ENCODE peak calls at places on chromosomes 7 and 10, in five cellular contexts. One of them, this sample, is unnamed.

GRCh38 chr7:142957723-142958122 is 4.4 kb downstream of the KEL start:
- DNase-seq in dorsolateral prefrontal cortex: no peak
- DNase-seq in CD14-positive monocyte: no peak
- DNase-seq in fibroblast of mammary gland: no peak
- DNase-seq in brain microvascular endothelial cell: no peak
- DNase-seq in this sample: no peak

GRCh38 chr7:107594961-107595737 is 15.1 kb downstream of the BCAP29 start:
- DNase-seq in dorsolateral prefrontal cortex: no peak
- DNase-seq in CD14-positive monocyte: no peak
- DNase-seq in fibroblast of mammary gland: peak
- DNase-seq in brain microvascular endothelial cell: peak
- DNase-seq in this sample: no peak

GRCh38 chr7:134140889-134141867 is 14.0 kb downstream of the LRGUK start:
- DNase-seq in dorsolateral prefrontal cortex: peak
- DNase-seq in CD14-positive monocyte: peak
- DNase-seq in fibroblast of mammary gland: peak
- DNase-seq in brain microvascular endothelial cell: peak
- DNase-seq in this sample: peak

GRCh38 chr7:1457949-1458675 is 1.2 kb downstream of the MICALL2 start:
- DNase-seq in dorsolateral prefrontal cortex: no peak
- DNase-seq in CD14-positive monocyte: no peak
- DNase-seq in fibroblast of mammary gland: no peak
- DNase-seq in brain microvascular endothelial cell: no peak
- DNase-seq in this sample: no peak

GRCh38 chr7:76282344-76283253 is 19.9 kb upstream of the HSPB1 start:
- DNase-seq in dorsolateral prefrontal cortex: no peak
- DNase-seq in CD14-positive monocyte: no peak
- DNase-seq in fibroblast of mammary gland: no peak
- DNase-seq in brain microvascular endothelial cell: no peak
- DNase-seq in this sample: no peak

GRCh38 chr10:74691164-74691563 is 135.2 kb upstream of the KAT6B start:
- DNase-seq in dorsolateral prefrontal cortex: no peak
- DNase-seq in CD14-positive monocyte: no peak
- DNase-seq in fibroblast of mammary gland: no peak
- DNase-seq in brain microvascular endothelial cell: no peak
- DNase-seq in this sample: no peak

GRCh38 chr10:126115861-126116260 is 219.5 kb downstream of the FANK1 start:
- DNase-seq in dorsolateral prefrontal cortex: no peak
- DNase-seq in CD14-positive monocyte: no peak
- DNase-seq in fibroblast of mammary gland: no peak
- DNase-seq in brain microvascular endothelial cell: no peak
- DNase-seq in this sample: no peak

GRCh38 chr7:145265180-145265579 is 429.3 kb upstream of the TPK1 start:
- DNase-seq in dorsolateral prefrontal cortex: no peak
- DNase-seq in CD14-positive monocyte: no peak
- DNase-seq in fibroblast of mammary gland: no peak
- DNase-seq in brain microvascular endothelial cell: no peak
- DNase-seq in this sample: no peak

GRCh38 chr7:129247087-129247486 is 22.3 kb downstream of the AHCYL2 start:
- DNase-seq in dorsolateral prefrontal cortex: no peak
- DNase-seq in CD14-positive monocyte: no peak
- DNase-seq in fibroblast of mammary gland: peak
- DNase-seq in brain microvascular endothelial cell: no peak
- DNase-seq in this sample: no peak

GRCh38 chr10:6050801-6051445 is 11.2 kb downstream of the IL2RA start:
- DNase-seq in dorsolateral prefrontal cortex: no peak
- DNase-seq in CD14-positive monocyte: no peak
- DNase-seq in fibroblast of mammary gland: peak
- DNase-seq in brain microvascular endothelial cell: peak
- DNase-seq in this sample: peak

GRCh38 chr7:101555269-101555920 is 73.7 kb downstream of the MYL10 start:
- DNase-seq in dorsolateral prefrontal cortex: peak
- DNase-seq in CD14-positive monocyte: no peak
- DNase-seq in fibroblast of mammary gland: no peak
- DNase-seq in brain microvascular endothelial cell: no peak
- DNase-seq in this sample: no peak

GRCh38 chr10:60573342-60573741 is 183.7 kb upstream of the ANK3 start:
- DNase-seq in dorsolateral prefrontal cortex: peak
- DNase-seq in CD14-positive monocyte: no peak
- DNase-seq in fibroblast of mammary gland: no peak
- DNase-seq in brain microvascular endothelial cell: peak
- DNase-seq in this sample: no peak

GRCh38 chr10:48838830-48839229 is 100.8 kb downstream of the LRRC18 start:
- DNase-seq in dorsolateral prefrontal cortex: no peak
- DNase-seq in CD14-positive monocyte: no peak
- DNase-seq in fibroblast of mammary gland: no peak
- DNase-seq in brain microvascular endothelial cell: no peak
- DNase-seq in this sample: no peak

GRCh38 chr7:87570178-87570577 is 30.5 kb downstream of the ABCB1 start:
- DNase-seq in dorsolateral prefrontal cortex: no peak
- DNase-seq in CD14-positive monocyte: no peak
- DNase-seq in fibroblast of mammary gland: peak
- DNase-seq in brain microvascular endothelial cell: peak
- DNase-seq in this sample: no peak

GRCh38 chr10:89428873-89429272 is 14.5 kb downstream of the IFIT5 start:
- DNase-seq in dorsolateral prefrontal cortex: no peak
- DNase-seq in CD14-positive monocyte: no peak
- DNase-seq in fibroblast of mammary gland: peak
- DNase-seq in brain microvascular endothelial cell: no peak
- DNase-seq in this sample: no peak

GRCh38 chr7:150371131-150371995 is 2.7 kb downstream of the REPIN1 start:
- DNase-seq in dorsolateral prefrontal cortex: no peak
- DNase-seq in CD14-positive monocyte: no peak
- DNase-seq in fibroblast of mammary gland: no peak
- DNase-seq in brain microvascular endothelial cell: no peak
- DNase-seq in this sample: no peak

GRCh38 chr10:22317121-22317370 is 858 bp downstream of the COMMD3 start:
- DNase-seq in dorsolateral prefrontal cortex: no peak
- DNase-seq in CD14-positive monocyte: no peak
- DNase-seq in fibroblast of mammary gland: no peak
- DNase-seq in brain microvascular endothelial cell: no peak
- DNase-seq in this sample: no peak

GRCh38 chr10:13563481-13564445 is 23.0 kb upstream of the PRPF18 start:
- DNase-seq in dorsolateral prefrontal cortex: no peak
- DNase-seq in CD14-positive monocyte: no peak
- DNase-seq in fibroblast of mammary gland: peak
- DNase-seq in brain microvascular endothelial cell: no peak
- DNase-seq in this sample: no peak

GRCh38 chr10:84256510-84257342 is 11.9 kb downstream of the RGR start:
- DNase-seq in dorsolateral prefrontal cortex: peak
- DNase-seq in CD14-positive monocyte: no peak
- DNase-seq in fibroblast of mammary gland: peak
- DNase-seq in brain microvascular endothelial cell: peak
- DNase-seq in this sample: no peak

GRCh38 chr7:49137978-49138377 is 213.6 kb downstream of the CDC14C start:
- DNase-seq in dorsolateral prefrontal cortex: no peak
- DNase-seq in CD14-positive monocyte: no peak
- DNase-seq in fibroblast of mammary gland: no peak
- DNase-seq in brain microvascular endothelial cell: no peak
- DNase-seq in this sample: no peak

GRCh38 chr7:93231799-93232672 is at the start of gene VPS50:
- DNase-seq in dorsolateral prefrontal cortex: peak
- DNase-seq in CD14-positive monocyte: peak
- DNase-seq in fibroblast of mammary gland: peak
- DNase-seq in brain microvascular endothelial cell: peak
- DNase-seq in this sample: peak
- TF ChIP-seq CTCF in dorsolateral prefrontal cortex: peak
- TF ChIP-seq CTCF in CD14-positive monocyte: no peak
- TF ChIP-seq CTCF in fibroblast of mammary gland: no peak
- TF ChIP-seq CTCF in brain microvascular endothelial cell: no peak
- TF ChIP-seq CTCF in this sample: no peak

GRCh38 chr7:36208406-36208805 is 55.4 kb downstream of the EEPD1 start:
- DNase-seq in dorsolateral prefrontal cortex: no peak
- DNase-seq in CD14-positive monocyte: no peak
- DNase-seq in fibroblast of mammary gland: no peak
- DNase-seq in brain microvascular endothelial cell: peak
- DNase-seq in this sample: no peak

GRCh38 chr7:36208997-36209813 is 56.2 kb downstream of the EEPD1 start:
- DNase-seq in dorsolateral prefrontal cortex: no peak
- DNase-seq in CD14-positive monocyte: no peak
- DNase-seq in fibroblast of mammary gland: peak
- DNase-seq in brain microvascular endothelial cell: no peak
- DNase-seq in this sample: no peak

GRCh38 chr7:36205844-36206243 is 52.8 kb downstream of the EEPD1 start:
- DNase-seq in dorsolateral prefrontal cortex: no peak
- DNase-seq in CD14-positive monocyte: no peak
- DNase-seq in fibroblast of mammary gland: no peak
- DNase-seq in brain microvascular endothelial cell: no peak
- DNase-seq in this sample: no peak

GRCh38 chr7:36209814-36210183 is 56.7 kb downstream of the EEPD1 start:
- DNase-seq in dorsolateral prefrontal cortex: no peak
- DNase-seq in CD14-positive monocyte: no peak
- DNase-seq in fibroblast of mammary gland: no peak
- DNase-seq in brain microvascular endothelial cell: no peak
- DNase-seq in this sample: no peak

GRCh38 chr7:36207451-36208291 is 54.6 kb downstream of the EEPD1 start:
- DNase-seq in dorsolateral prefrontal cortex: peak
- DNase-seq in CD14-positive monocyte: peak
- DNase-seq in fibroblast of mammary gland: peak
- DNase-seq in brain microvascular endothelial cell: peak
- DNase-seq in this sample: no peak
- TF ChIP-seq CTCF in dorsolateral prefrontal cortex: peak
- TF ChIP-seq CTCF in CD14-positive monocyte: peak
- TF ChIP-seq CTCF in fibroblast of mammary gland: peak
- TF ChIP-seq CTCF in brain microvascular endothelial cell: peak
- TF ChIP-seq CTCF in this sample: no peak

DNA sequence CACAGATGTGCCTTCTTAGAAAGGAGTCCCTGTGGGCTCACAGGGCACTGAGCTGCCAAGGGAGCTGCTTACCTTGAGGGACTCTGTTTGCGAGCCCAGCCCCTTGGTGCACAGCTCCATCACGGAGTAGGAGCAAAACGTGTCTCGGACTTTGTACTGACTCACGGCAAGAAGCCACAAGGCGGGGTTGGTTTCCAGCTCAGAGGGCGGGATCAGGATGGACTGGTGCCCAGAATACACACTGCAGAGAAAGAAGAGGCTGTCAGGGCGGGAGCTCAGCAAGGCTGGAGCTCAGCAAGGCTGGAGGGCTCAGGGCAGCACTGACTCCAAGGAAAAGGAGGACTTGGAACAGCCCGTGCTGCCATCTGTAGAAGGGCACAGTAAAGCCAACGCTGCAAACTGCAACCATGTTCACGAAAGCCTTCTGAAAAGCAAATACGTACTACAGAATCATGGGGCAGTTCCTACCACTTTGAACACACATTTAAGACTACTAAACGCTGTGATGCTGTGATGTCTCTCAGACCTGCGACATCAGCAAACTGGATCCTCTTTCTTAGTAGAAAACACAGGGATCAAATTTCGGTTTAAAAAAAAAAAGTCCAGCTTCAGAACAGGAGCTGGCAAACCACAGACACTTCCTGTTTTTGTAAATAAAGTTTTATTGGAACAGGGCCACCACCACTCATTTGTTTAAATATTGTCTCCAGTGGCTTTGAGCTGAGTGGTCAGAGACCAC is 194.3 kb downstream of the ZMYND11 start:
- DNase-seq in dorsolateral prefrontal cortex: peak
- DNase-seq in CD14-positive monocyte: peak
- DNase-seq in fibroblast of mammary gland: peak
- DNase-seq in brain microvascular endothelial cell: peak
- DNase-seq in this sample: no peak
- TF ChIP-seq CTCF in dorsolateral prefrontal cortex: peak
- TF ChIP-seq CTCF in CD14-positive monocyte: no peak
- TF ChIP-seq CTCF in fibroblast of mammary gland: no peak
- TF ChIP-seq CTCF in brain microvascular endothelial cell: peak
- TF ChIP-seq CTCF in this sample: no peak

GRCh38 chr7:44256459-44256858 is 55.7 kb downstream of the YKT6 start:
- DNase-seq in dorsolateral prefrontal cortex: no peak
- DNase-seq in CD14-positive monocyte: no peak
- DNase-seq in fibroblast of mammary gland: no peak
- DNase-seq in brain microvascular endothelial cell: no peak
- DNase-seq in this sample: no peak
- TF ChIP-seq CTCF in dorsolateral prefrontal cortex: no peak
- TF ChIP-seq CTCF in CD14-positive monocyte: no peak
- TF ChIP-seq CTCF in fibroblast of mammary gland: no peak
- TF ChIP-seq CTCF in brain microvascular endothelial cell: no peak
- TF ChIP-seq CTCF in this sample: no peak

DNA sequence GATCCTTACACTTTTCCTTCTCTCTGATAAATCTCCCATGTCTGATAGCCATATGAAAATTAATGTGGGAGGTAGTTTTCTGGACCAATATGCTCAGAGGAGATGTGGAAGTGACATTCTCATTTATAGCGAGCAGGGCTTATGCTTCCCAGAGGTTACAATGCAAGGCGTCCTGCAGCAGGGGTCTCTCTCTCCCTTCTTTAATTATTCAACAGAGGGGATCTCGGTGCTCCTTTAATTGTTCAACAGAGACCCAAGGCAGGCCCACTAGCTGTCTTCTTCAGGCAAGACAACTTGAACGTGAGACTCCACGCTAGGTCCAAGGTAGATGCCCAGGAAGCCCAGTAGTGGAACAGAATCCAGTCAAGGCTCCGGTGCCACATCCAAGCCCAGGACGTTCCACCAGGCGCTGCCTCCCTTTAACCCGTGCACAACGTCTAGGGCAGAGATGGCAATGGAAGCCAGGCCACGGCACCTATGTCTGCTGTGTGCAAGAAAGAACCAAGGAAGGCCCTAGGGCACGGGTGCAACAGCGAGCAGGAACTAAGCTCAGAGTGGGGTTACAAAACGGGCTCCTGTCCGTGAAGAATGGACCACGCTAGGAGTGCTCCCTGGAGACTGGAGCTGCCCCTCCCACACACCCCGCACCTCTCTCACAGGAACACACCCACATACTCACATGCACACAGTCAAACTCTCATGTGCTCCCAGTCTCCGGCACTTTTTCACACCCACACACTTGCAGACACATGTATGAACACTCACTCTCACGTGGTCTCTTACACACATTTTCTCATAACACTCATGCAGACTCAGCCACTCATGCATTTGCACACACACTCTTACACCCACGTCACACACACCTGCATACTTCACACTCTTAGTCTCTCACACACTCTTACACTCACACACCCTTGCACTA is 230.4 kb downstream of the TNS3 start:
- DNase-seq in dorsolateral prefrontal cortex: peak
- DNase-seq in CD14-positive monocyte: no peak
- DNase-seq in fibroblast of mammary gland: no peak
- DNase-seq in brain microvascular endothelial cell: no peak
- DNase-seq in this sample: no peak
- TF ChIP-seq CTCF in dorsolateral prefrontal cortex: no peak
- TF ChIP-seq CTCF in CD14-positive monocyte: no peak
- TF ChIP-seq CTCF in fibroblast of mammary gland: no peak
- TF ChIP-seq CTCF in brain microvascular endothelial cell: peak
- TF ChIP-seq CTCF in this sample: no peak

GRCh38 chr7:12494354-12495024 is 76.0 kb upstream of the SCIN start:
- DNase-seq in dorsolateral prefrontal cortex: no peak
- DNase-seq in CD14-positive monocyte: no peak
- DNase-seq in fibroblast of mammary gland: no peak
- DNase-seq in brain microvascular endothelial cell: no peak
- DNase-seq in this sample: no peak
- TF ChIP-seq CTCF in dorsolateral prefrontal cortex: no peak
- TF ChIP-seq CTCF in CD14-positive monocyte: no peak
- TF ChIP-seq CTCF in fibroblast of mammary gland: peak
- TF ChIP-seq CTCF in brain microvascular endothelial cell: peak
- TF ChIP-seq CTCF in this sample: no peak